ENCODE peak calls at places on chromosomes 7 and 10, in six cellular contexts. One of them, this sample, is unnamed.

GRCh38 chr7:30736291-30736690 is 15.6 kb upstream of the INMT start:
- DNase-seq in mammary epithelial cell: no peak
- DNase-seq in Calu3: no peak
- DNase-seq in HFFc6: no peak
- DNase-seq in HL-60: no peak
- DNase-seq in CD14-positive monocyte: no peak
- DNase-seq in this sample: no peak

GRCh38 chr10:94279835-94280709 is 82.7 kb downstream of the NOC3L start:
- DNase-seq in mammary epithelial cell: peak; percentile 37
- DNase-seq in Calu3: peak; percentile 62
- DNase-seq in HFFc6: peak; percentile 29
- DNase-seq in HL-60: peak; percentile 28
- DNase-seq in CD14-positive monocyte: no peak
- DNase-seq in this sample: no peak

GRCh38 chr7:41724996-41725395 is 22.1 kb upstream of the INHBA start:
- DNase-seq in mammary epithelial cell: no peak
- DNase-seq in Calu3: no peak
- DNase-seq in HFFc6: no peak
- DNase-seq in HL-60: no peak
- DNase-seq in CD14-positive monocyte: no peak
- DNase-seq in this sample: no peak

GRCh38 chr7:11706666-11707605 is 125.1 kb downstream of the THSD7A start:
- DNase-seq in mammary epithelial cell: peak; percentile 0
- DNase-seq in Calu3: peak; percentile 59
- DNase-seq in HFFc6: no peak
- DNase-seq in HL-60: no peak
- DNase-seq in CD14-positive monocyte: no peak
- DNase-seq in this sample: no peak

GRCh38 chr10:69375307-69376151 is 41.2 kb downstream of the TACR2 start:
- DNase-seq in mammary epithelial cell: peak; percentile 75
- DNase-seq in Calu3: no peak
- DNase-seq in HFFc6: no peak
- DNase-seq in HL-60: no peak
- DNase-seq in CD14-positive monocyte: no peak
- DNase-seq in this sample: no peak

GRCh38 chr7:128161466-128162125 is 79.5 kb upstream of the LEP start:
- DNase-seq in mammary epithelial cell: peak; percentile 62
- DNase-seq in Calu3: no peak
- DNase-seq in HFFc6: no peak
- DNase-seq in HL-60: no peak
- DNase-seq in CD14-positive monocyte: no peak
- DNase-seq in this sample: no peak

GRCh38 chr7:11650030-11650429 is 182.0 kb downstream of the THSD7A start:
- DNase-seq in mammary epithelial cell: no peak
- DNase-seq in Calu3: no peak
- DNase-seq in HFFc6: no peak
- DNase-seq in HL-60: no peak
- DNase-seq in CD14-positive monocyte: no peak
- DNase-seq in this sample: no peak

GRCh38 chr10:77532068-77532467 is 105.5 kb downstream of the KCNMA1 start:
- DNase-seq in mammary epithelial cell: peak; percentile 63
- DNase-seq in Calu3: no peak
- DNase-seq in HFFc6: peak; percentile 88
- DNase-seq in HL-60: no peak
- DNase-seq in CD14-positive monocyte: no peak
- DNase-seq in this sample: peak; percentile 46

GRCh38 chr10:43249151-43249961 is 17.5 kb downstream of the RASGEF1A start:
- DNase-seq in mammary epithelial cell: no peak
- DNase-seq in Calu3: no peak
- DNase-seq in HFFc6: no peak
- DNase-seq in HL-60: no peak
- DNase-seq in CD14-positive monocyte: peak; percentile 32
- DNase-seq in this sample: no peak

GRCh38 chr10:122142652-122143237 is 128.4 kb upstream of the BTBD16 start:
- DNase-seq in mammary epithelial cell: no peak
- DNase-seq in Calu3: peak; percentile 41
- DNase-seq in HFFc6: no peak
- DNase-seq in HL-60: peak; percentile 23
- DNase-seq in CD14-positive monocyte: no peak
- DNase-seq in this sample: no peak

GRCh38 chr7:27151945-27152815 is at the start of gene HOXA3:
- DNase-seq in mammary epithelial cell: peak; percentile 51
- DNase-seq in Calu3: no peak
- DNase-seq in HFFc6: peak; percentile 86
- DNase-seq in HL-60: no peak
- DNase-seq in CD14-positive monocyte: peak; percentile 40
- DNase-seq in this sample: no peak

GRCh38 chr7:142939226-142939910 is at the start of gene LLCFC1:
- DNase-seq in mammary epithelial cell: no peak
- DNase-seq in Calu3: peak; percentile 38
- DNase-seq in HFFc6: no peak
- DNase-seq in HL-60: no peak
- DNase-seq in CD14-positive monocyte: no peak
- DNase-seq in this sample: no peak

GRCh38 chr7:70289067-70289466 is 690.8 kb downstream of the AUTS2 start:
- DNase-seq in mammary epithelial cell: peak; percentile 3
- DNase-seq in Calu3: no peak
- DNase-seq in HFFc6: no peak
- DNase-seq in HL-60: no peak
- DNase-seq in CD14-positive monocyte: no peak
- DNase-seq in this sample: no peak

GRCh38 chr7:47366211-47366610 is 215.7 kb downstream of the TNS3 start:
- DNase-seq in mammary epithelial cell: no peak
- DNase-seq in Calu3: no peak
- DNase-seq in HFFc6: no peak
- DNase-seq in HL-60: no peak
- DNase-seq in CD14-positive monocyte: no peak
- DNase-seq in this sample: no peak

GRCh38 chr10:110448682-110449418 is 48.9 kb upstream of the DUSP5 start:
- DNase-seq in mammary epithelial cell: no peak
- DNase-seq in Calu3: no peak
- DNase-seq in HFFc6: no peak
- DNase-seq in HL-60: peak; percentile 62
- DNase-seq in CD14-positive monocyte: peak; percentile 24
- DNase-seq in this sample: no peak

GRCh38 chr10:75441682-75442081 is 10.3 kb downstream of the LRMDA start:
- DNase-seq in mammary epithelial cell: no peak
- DNase-seq in Calu3: no peak
- DNase-seq in HFFc6: no peak
- DNase-seq in HL-60: no peak
- DNase-seq in CD14-positive monocyte: no peak
- DNase-seq in this sample: no peak
- TF ChIP-seq CTCF in mammary epithelial cell: no peak
- TF ChIP-seq CTCF in Calu3: no peak
- TF ChIP-seq CTCF in HFFc6: no peak
- TF ChIP-seq CTCF in HL-60: no peak
- TF ChIP-seq CTCF in CD14-positive monocyte: no peak
- TF ChIP-seq CTCF in this sample: no peak

DNA sequence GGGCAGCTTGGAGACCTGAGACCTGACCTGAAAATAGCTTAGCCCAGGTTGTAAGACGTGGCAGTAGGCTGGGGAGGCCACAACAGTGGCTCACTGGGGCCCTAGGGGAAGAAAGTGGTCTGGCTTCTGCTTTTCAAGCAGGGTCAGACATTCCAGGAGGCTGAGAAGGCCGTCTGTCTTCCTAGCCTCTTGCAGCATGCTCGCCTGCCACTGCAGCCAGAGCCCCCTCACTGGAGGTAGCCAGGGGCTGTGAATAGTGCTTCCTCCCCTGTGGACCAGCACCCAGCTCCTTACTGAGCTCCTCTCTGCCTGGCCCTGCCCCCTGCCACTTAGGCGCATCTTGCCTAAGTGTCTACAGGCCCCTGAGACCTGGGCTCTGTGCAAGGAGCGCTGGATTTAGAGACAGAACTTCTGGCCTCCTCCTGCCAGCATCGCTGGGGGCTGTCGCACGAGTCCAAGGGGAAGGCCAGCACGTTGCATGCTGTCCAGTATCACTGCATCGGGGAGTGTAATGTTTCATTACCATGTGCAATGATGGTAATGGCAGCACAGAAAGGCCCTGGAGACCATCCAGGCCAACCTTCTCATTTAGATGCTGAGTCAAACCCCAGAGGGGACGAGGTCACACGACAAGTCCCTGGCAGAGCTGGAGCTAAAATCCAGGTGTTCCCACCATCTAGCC is 12.7 kb downstream of the ZMIZ1 start:
- DNase-seq in mammary epithelial cell: peak; percentile 78
- DNase-seq in Calu3: no peak
- DNase-seq in HFFc6: peak; percentile 95
- DNase-seq in HL-60: peak; percentile 74
- DNase-seq in CD14-positive monocyte: no peak
- DNase-seq in this sample: peak; percentile 86
- TF ChIP-seq CTCF in mammary epithelial cell: no peak
- TF ChIP-seq CTCF in Calu3: no peak
- TF ChIP-seq CTCF in HFFc6: no peak
- TF ChIP-seq CTCF in HL-60: no peak
- TF ChIP-seq CTCF in CD14-positive monocyte: no peak
- TF ChIP-seq CTCF in this sample: no peak

GRCh38 chr7:80097756-80098155 is 36.9 kb upstream of the GNAI1 start:
- DNase-seq in mammary epithelial cell: no peak
- DNase-seq in Calu3: no peak
- DNase-seq in HFFc6: no peak
- DNase-seq in HL-60: no peak
- DNase-seq in CD14-positive monocyte: no peak
- DNase-seq in this sample: no peak

GRCh38 chr7:80100254-80100653 is 34.4 kb upstream of the GNAI1 start:
- DNase-seq in mammary epithelial cell: no peak
- DNase-seq in Calu3: no peak
- DNase-seq in HFFc6: no peak
- DNase-seq in HL-60: no peak
- DNase-seq in CD14-positive monocyte: no peak
- DNase-seq in this sample: no peak

GRCh38 chr7:80093349-80093748 is 41.3 kb upstream of the GNAI1 start:
- DNase-seq in mammary epithelial cell: no peak
- DNase-seq in Calu3: no peak
- DNase-seq in HFFc6: no peak
- DNase-seq in HL-60: no peak
- DNase-seq in CD14-positive monocyte: no peak
- DNase-seq in this sample: no peak

GRCh38 chr7:80098795-80099194 is 35.8 kb upstream of the GNAI1 start:
- DNase-seq in mammary epithelial cell: no peak
- DNase-seq in Calu3: no peak
- DNase-seq in HFFc6: no peak
- DNase-seq in HL-60: no peak
- DNase-seq in CD14-positive monocyte: no peak
- DNase-seq in this sample: no peak

GRCh38 chr7:80095545-80095944 is 39.1 kb upstream of the GNAI1 start:
- DNase-seq in mammary epithelial cell: no peak
- DNase-seq in Calu3: no peak
- DNase-seq in HFFc6: no peak
- DNase-seq in HL-60: no peak
- DNase-seq in CD14-positive monocyte: no peak
- DNase-seq in this sample: no peak
- TF ChIP-seq CTCF in mammary epithelial cell: peak; percentile 46
- TF ChIP-seq CTCF in Calu3: no peak
- TF ChIP-seq CTCF in HFFc6: peak; percentile 82
- TF ChIP-seq CTCF in HL-60: no peak
- TF ChIP-seq CTCF in CD14-positive monocyte: peak; percentile 36
- TF ChIP-seq CTCF in this sample: peak; percentile 40

GRCh38 chr7:150447966-150448788 is 2.3 kb upstream of the GIMAP8 start:
- DNase-seq in mammary epithelial cell: no peak
- DNase-seq in Calu3: no peak
- DNase-seq in HFFc6: no peak
- DNase-seq in HL-60: no peak
- DNase-seq in CD14-positive monocyte: no peak
- DNase-seq in this sample: no peak
- TF ChIP-seq CTCF in mammary epithelial cell: no peak
- TF ChIP-seq CTCF in Calu3: no peak
- TF ChIP-seq CTCF in HFFc6: no peak
- TF ChIP-seq CTCF in HL-60: no peak
- TF ChIP-seq CTCF in CD14-positive monocyte: no peak
- TF ChIP-seq CTCF in this sample: no peak

GRCh38 chr7:67738-68395 is 124.5 kb upstream of the FAM20C start:
- DNase-seq in mammary epithelial cell: peak; percentile 83
- DNase-seq in Calu3: no peak
- DNase-seq in HFFc6: no peak
- DNase-seq in HL-60: no peak
- DNase-seq in CD14-positive monocyte: no peak
- DNase-seq in this sample: no peak

GRCh38 chr7:65554-65953 is 126.8 kb upstream of the FAM20C start:
- DNase-seq in mammary epithelial cell: no peak
- DNase-seq in Calu3: no peak
- DNase-seq in HFFc6: peak; percentile 20
- DNase-seq in HL-60: no peak
- DNase-seq in CD14-positive monocyte: no peak
- DNase-seq in this sample: no peak

GRCh38 chr7:66296-66695 is 126.1 kb upstream of the FAM20C start:
- DNase-seq in mammary epithelial cell: no peak
- DNase-seq in Calu3: no peak
- DNase-seq in HFFc6: no peak
- DNase-seq in HL-60: no peak
- DNase-seq in CD14-positive monocyte: no peak
- DNase-seq in this sample: no peak

GRCh38 chr7:66741-67140 is 125.6 kb upstream of the FAM20C start:
- DNase-seq in mammary epithelial cell: no peak
- DNase-seq in Calu3: no peak
- DNase-seq in HFFc6: no peak
- DNase-seq in HL-60: no peak
- DNase-seq in CD14-positive monocyte: no peak
- DNase-seq in this sample: no peak

GRCh38 chr7:68629-69028 is 123.7 kb upstream of the FAM20C start:
- DNase-seq in mammary epithelial cell: no peak
- DNase-seq in Calu3: no peak
- DNase-seq in HFFc6: no peak
- DNase-seq in HL-60: no peak
- DNase-seq in CD14-positive monocyte: no peak
- DNase-seq in this sample: peak; percentile 55
- TF ChIP-seq CTCF in mammary epithelial cell: no peak
- TF ChIP-seq CTCF in Calu3: no peak
- TF ChIP-seq CTCF in HFFc6: peak; percentile 21
- TF ChIP-seq CTCF in HL-60: no peak
- TF ChIP-seq CTCF in CD14-positive monocyte: peak; percentile 25
- TF ChIP-seq CTCF in this sample: peak; percentile 54

DNA sequence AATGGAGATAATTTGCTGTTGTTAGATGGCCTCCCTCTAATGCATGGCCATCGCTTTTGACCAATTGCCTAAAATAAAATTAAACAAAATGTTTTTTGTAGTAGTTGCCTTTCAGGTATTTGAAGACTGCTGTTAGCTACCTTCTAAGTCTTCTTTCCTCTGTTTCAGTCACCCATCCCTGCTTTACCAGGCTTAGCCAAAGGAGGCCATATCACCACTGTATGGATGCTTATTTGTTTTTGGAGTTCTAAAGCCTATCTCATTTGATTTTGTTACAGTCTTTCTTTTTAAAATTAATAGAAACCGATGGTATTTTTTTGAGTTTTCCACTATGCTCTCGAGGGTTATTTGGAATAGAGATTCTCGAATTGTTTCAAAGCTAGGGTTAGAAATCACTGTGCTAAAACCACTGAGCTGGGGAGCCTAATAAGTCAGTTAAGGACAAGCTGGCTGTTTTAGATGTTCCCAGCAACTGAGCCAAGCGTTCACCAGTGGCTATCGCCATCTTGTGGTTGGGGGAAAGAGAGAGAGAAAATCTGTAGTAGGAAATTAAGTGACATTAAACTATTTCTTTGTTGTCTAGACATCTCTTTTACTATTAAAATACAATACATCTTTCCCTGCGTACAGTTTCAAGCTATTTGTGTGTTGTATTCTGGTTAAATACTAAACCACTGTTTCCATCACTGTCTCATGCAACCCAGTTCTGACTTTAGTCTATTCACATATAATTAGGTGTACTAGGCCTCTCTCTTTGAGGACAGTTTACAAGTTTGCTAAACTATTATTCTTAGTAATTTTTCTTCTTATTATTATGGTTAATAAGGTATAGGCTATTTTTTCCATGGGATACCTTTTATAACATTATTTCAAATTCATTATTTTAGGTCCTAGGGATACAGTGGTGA is 52.2 kb downstream of the GPR158 start:
- DNase-seq in mammary epithelial cell: peak; percentile 43
- DNase-seq in Calu3: peak; percentile 59
- DNase-seq in HFFc6: peak; percentile 30
- DNase-seq in HL-60: peak; percentile 2
- DNase-seq in CD14-positive monocyte: no peak
- DNase-seq in this sample: peak; percentile 0
- TF ChIP-seq CTCF in mammary epithelial cell: peak; percentile 78
- TF ChIP-seq CTCF in Calu3: peak; percentile 72
- TF ChIP-seq CTCF in HFFc6: peak; percentile 81
- TF ChIP-seq CTCF in HL-60: peak; percentile 7
- TF ChIP-seq CTCF in CD14-positive monocyte: peak; percentile 12
- TF ChIP-seq CTCF in this sample: peak; percentile 67